ENCODE peak calls at places on chromosomes 4 and X, in nine cellular contexts. One of them, this sample, is unnamed.

GRCh38 chr4:23484689-23485088 is 405.2 kb downstream of the PPARGC1A start:
- DNase-seq in bronchial epithelial cell: peak
- DNase-seq in CD8-positive, alpha-beta memory T cell: no peak
- DNase-seq in osteocyte: no peak
- DNase-seq in activated T-cell treated with anti-CD3 and anti-CD28 coated beads, Interleukin-2, amount 50 U/mL, for 72 hours: no peak
- DNase-seq in ovary: no peak
- DNase-seq in activated CD4-positive, alpha-beta T cell treated with anti-CD3 and anti-CD28 coated beads, Interleukin-2, amount 50 U/mL, for 24 hours: no peak
- DNase-seq in NCI-H510A treated with DMSO at 0.1 percent for 48 hours: no peak
- DNase-seq in lung microvascular endothelial cell: no peak
- DNase-seq in this sample: no peak

GRCh38 chr4:105990933-105991332 is 95.7 kb downstream of the NPNT start:
- DNase-seq in osteocyte: no peak
- DNase-seq in CD8-positive, alpha-beta memory T cell: no peak
- DNase-seq in activated CD4-positive, alpha-beta T cell treated with anti-CD3 and anti-CD28 coated beads, Interleukin-2, amount 50 U/mL, for 24 hours: no peak
- DNase-seq in activated T-cell treated with anti-CD3 and anti-CD28 coated beads, Interleukin-2, amount 50 U/mL, for 72 hours: no peak
- DNase-seq in bronchial epithelial cell: peak
- DNase-seq in ovary: no peak
- DNase-seq in lung microvascular endothelial cell: peak
- DNase-seq in NCI-H510A treated with DMSO at 0.1 percent for 48 hours: no peak
- DNase-seq in this sample: no peak

GRCh38 chr4:109332926-109333464 is 30.5 kb upstream of the COL25A1 start:
- DNase-seq in CD8-positive, alpha-beta memory T cell: no peak
- DNase-seq in osteocyte: no peak
- DNase-seq in activated CD4-positive, alpha-beta T cell treated with anti-CD3 and anti-CD28 coated beads, Interleukin-2, amount 50 U/mL, for 24 hours: no peak
- DNase-seq in NCI-H510A treated with DMSO at 0.1 percent for 48 hours: no peak
- DNase-seq in lung microvascular endothelial cell: peak
- DNase-seq in activated T-cell treated with anti-CD3 and anti-CD28 coated beads, Interleukin-2, amount 50 U/mL, for 72 hours: peak
- DNase-seq in bronchial epithelial cell: no peak
- DNase-seq in ovary: no peak
- DNase-seq in this sample: no peak

GRCh38 chr4:130851932-130852331 is 1756.0 kb downstream of the C4orf33 start:
- DNase-seq in ovary: no peak
- DNase-seq in NCI-H510A treated with DMSO at 0.1 percent for 48 hours: no peak
- DNase-seq in osteocyte: no peak
- DNase-seq in CD8-positive, alpha-beta memory T cell: no peak
- DNase-seq in activated CD4-positive, alpha-beta T cell treated with anti-CD3 and anti-CD28 coated beads, Interleukin-2, amount 50 U/mL, for 24 hours: no peak
- DNase-seq in bronchial epithelial cell: no peak
- DNase-seq in lung microvascular endothelial cell: no peak
- DNase-seq in activated T-cell treated with anti-CD3 and anti-CD28 coated beads, Interleukin-2, amount 50 U/mL, for 72 hours: no peak
- DNase-seq in this sample: no peak

GRCh38 chr4:129526812-129527211 is 430.9 kb downstream of the C4orf33 start:
- DNase-seq in lung microvascular endothelial cell: peak
- DNase-seq in NCI-H510A treated with DMSO at 0.1 percent for 48 hours: no peak
- DNase-seq in activated CD4-positive, alpha-beta T cell treated with anti-CD3 and anti-CD28 coated beads, Interleukin-2, amount 50 U/mL, for 24 hours: no peak
- DNase-seq in bronchial epithelial cell: peak
- DNase-seq in ovary: no peak
- DNase-seq in CD8-positive, alpha-beta memory T cell: no peak
- DNase-seq in osteocyte: no peak
- DNase-seq in activated T-cell treated with anti-CD3 and anti-CD28 coated beads, Interleukin-2, amount 50 U/mL, for 72 hours: no peak
- DNase-seq in this sample: no peak

GRCh38 chr4:145177906-145178538 is 2.4 kb downstream of the OTUD4 start:
- DNase-seq in activated T-cell treated with anti-CD3 and anti-CD28 coated beads, Interleukin-2, amount 50 U/mL, for 72 hours: no peak
- DNase-seq in NCI-H510A treated with DMSO at 0.1 percent for 48 hours: no peak
- DNase-seq in ovary: no peak
- DNase-seq in bronchial epithelial cell: peak
- DNase-seq in activated CD4-positive, alpha-beta T cell treated with anti-CD3 and anti-CD28 coated beads, Interleukin-2, amount 50 U/mL, for 24 hours: no peak
- DNase-seq in osteocyte: no peak
- DNase-seq in CD8-positive, alpha-beta memory T cell: peak
- DNase-seq in lung microvascular endothelial cell: peak
- DNase-seq in this sample: no peak

GRCh38 chr4:185317880-185318279 is 77.8 kb downstream of the LRP2BP start:
- DNase-seq in lung microvascular endothelial cell: peak
- DNase-seq in activated T-cell treated with anti-CD3 and anti-CD28 coated beads, Interleukin-2, amount 50 U/mL, for 72 hours: no peak
- DNase-seq in bronchial epithelial cell: no peak
- DNase-seq in ovary: no peak
- DNase-seq in NCI-H510A treated with DMSO at 0.1 percent for 48 hours: no peak
- DNase-seq in activated CD4-positive, alpha-beta T cell treated with anti-CD3 and anti-CD28 coated beads, Interleukin-2, amount 50 U/mL, for 24 hours: no peak
- DNase-seq in osteocyte: no peak
- DNase-seq in CD8-positive, alpha-beta memory T cell: no peak
- DNase-seq in this sample: no peak

GRCh38 chrX:135295238-135295943 is 13.9 kb upstream of the ETDC start:
- DNase-seq in activated CD4-positive, alpha-beta T cell treated with anti-CD3 and anti-CD28 coated beads, Interleukin-2, amount 50 U/mL, for 24 hours: peak
- DNase-seq in activated T-cell treated with anti-CD3 and anti-CD28 coated beads, Interleukin-2, amount 50 U/mL, for 72 hours: peak
- DNase-seq in ovary: no peak
- DNase-seq in lung microvascular endothelial cell: peak
- DNase-seq in NCI-H510A treated with DMSO at 0.1 percent for 48 hours: no peak
- DNase-seq in bronchial epithelial cell: peak
- DNase-seq in osteocyte: no peak
- DNase-seq in CD8-positive, alpha-beta memory T cell: peak
- DNase-seq in this sample: peak

GRCh38 chr4:152957437-152958185 is 21.5 kb downstream of the FHDC1 start:
- DNase-seq in activated CD4-positive, alpha-beta T cell treated with anti-CD3 and anti-CD28 coated beads, Interleukin-2, amount 50 U/mL, for 24 hours: no peak
- DNase-seq in bronchial epithelial cell: no peak
- DNase-seq in CD8-positive, alpha-beta memory T cell: no peak
- DNase-seq in activated T-cell treated with anti-CD3 and anti-CD28 coated beads, Interleukin-2, amount 50 U/mL, for 72 hours: no peak
- DNase-seq in lung microvascular endothelial cell: peak
- DNase-seq in ovary: no peak
- DNase-seq in osteocyte: no peak
- DNase-seq in NCI-H510A treated with DMSO at 0.1 percent for 48 hours: no peak
- DNase-seq in this sample: no peak

GRCh38 chr4:828641-829271 is 2.8 kb upstream of the CPLX1 start:
- DNase-seq in lung microvascular endothelial cell: no peak
- DNase-seq in activated CD4-positive, alpha-beta T cell treated with anti-CD3 and anti-CD28 coated beads, Interleukin-2, amount 50 U/mL, for 24 hours: no peak
- DNase-seq in activated T-cell treated with anti-CD3 and anti-CD28 coated beads, Interleukin-2, amount 50 U/mL, for 72 hours: no peak
- DNase-seq in ovary: no peak
- DNase-seq in NCI-H510A treated with DMSO at 0.1 percent for 48 hours: no peak
- DNase-seq in CD8-positive, alpha-beta memory T cell: no peak
- DNase-seq in bronchial epithelial cell: no peak
- DNase-seq in osteocyte: no peak
- DNase-seq in this sample: no peak

GRCh38 chr4:2290974-2291704 is 29.2 kb upstream of the MXD4 start:
- DNase-seq in activated T-cell treated with anti-CD3 and anti-CD28 coated beads, Interleukin-2, amount 50 U/mL, for 72 hours: peak
- DNase-seq in lung microvascular endothelial cell: no peak
- DNase-seq in ovary: no peak
- DNase-seq in NCI-H510A treated with DMSO at 0.1 percent for 48 hours: no peak
- DNase-seq in bronchial epithelial cell: no peak
- DNase-seq in CD8-positive, alpha-beta memory T cell: peak
- DNase-seq in osteocyte: no peak
- DNase-seq in activated CD4-positive, alpha-beta T cell treated with anti-CD3 and anti-CD28 coated beads, Interleukin-2, amount 50 U/mL, for 24 hours: peak
- DNase-seq in this sample: peak

GRCh38 chrX:115423091-115423490 is 133.6 kb downstream of the LUZP4 start:
- DNase-seq in ovary: no peak
- DNase-seq in osteocyte: no peak
- DNase-seq in activated CD4-positive, alpha-beta T cell treated with anti-CD3 and anti-CD28 coated beads, Interleukin-2, amount 50 U/mL, for 24 hours: no peak
- DNase-seq in CD8-positive, alpha-beta memory T cell: no peak
- DNase-seq in NCI-H510A treated with DMSO at 0.1 percent for 48 hours: no peak
- DNase-seq in activated T-cell treated with anti-CD3 and anti-CD28 coated beads, Interleukin-2, amount 50 U/mL, for 72 hours: no peak
- DNase-seq in bronchial epithelial cell: no peak
- DNase-seq in lung microvascular endothelial cell: no peak
- DNase-seq in this sample: no peak

GRCh38 chrX:65757943-65758342 is 90.5 kb downstream of the MSN start:
- DNase-seq in activated T-cell treated with anti-CD3 and anti-CD28 coated beads, Interleukin-2, amount 50 U/mL, for 72 hours: no peak
- DNase-seq in bronchial epithelial cell: peak
- DNase-seq in osteocyte: no peak
- DNase-seq in CD8-positive, alpha-beta memory T cell: no peak
- DNase-seq in ovary: no peak
- DNase-seq in NCI-H510A treated with DMSO at 0.1 percent for 48 hours: no peak
- DNase-seq in activated CD4-positive, alpha-beta T cell treated with anti-CD3 and anti-CD28 coated beads, Interleukin-2, amount 50 U/mL, for 24 hours: no peak
- DNase-seq in lung microvascular endothelial cell: no peak
- DNase-seq in this sample: no peak

GRCh38 chr4:25457053-25457715 is 80.1 kb downstream of the ANAPC4 start:
- DNase-seq in CD8-positive, alpha-beta memory T cell: no peak
- DNase-seq in lung microvascular endothelial cell: peak
- DNase-seq in ovary: no peak
- DNase-seq in NCI-H510A treated with DMSO at 0.1 percent for 48 hours: no peak
- DNase-seq in osteocyte: no peak
- DNase-seq in bronchial epithelial cell: peak
- DNase-seq in activated CD4-positive, alpha-beta T cell treated with anti-CD3 and anti-CD28 coated beads, Interleukin-2, amount 50 U/mL, for 24 hours: no peak
- DNase-seq in activated T-cell treated with anti-CD3 and anti-CD28 coated beads, Interleukin-2, amount 50 U/mL, for 72 hours: no peak
- DNase-seq in this sample: no peak

GRCh38 chrX:10159069-10159468 is 2.3 kb downstream of the CLCN4 start:
- DNase-seq in CD8-positive, alpha-beta memory T cell: no peak
- DNase-seq in lung microvascular endothelial cell: no peak
- DNase-seq in bronchial epithelial cell: no peak
- DNase-seq in NCI-H510A treated with DMSO at 0.1 percent for 48 hours: no peak
- DNase-seq in activated CD4-positive, alpha-beta T cell treated with anti-CD3 and anti-CD28 coated beads, Interleukin-2, amount 50 U/mL, for 24 hours: no peak
- DNase-seq in activated T-cell treated with anti-CD3 and anti-CD28 coated beads, Interleukin-2, amount 50 U/mL, for 72 hours: no peak
- DNase-seq in ovary: no peak
- DNase-seq in osteocyte: no peak
- DNase-seq in this sample: no peak